ENCODE peak calls at places on chromosomes 6 and 20, in nine cellular contexts. I, R, T, K, P, W, F, B and V are unnamed samples.

GRCh38 chr20:18240997-18241396 is 47.3 kb upstream of the ZNF133 start:
- DNase-seq in I (no peak), P (no peak), R (no peak), K (no peak), F (no peak), W (no peak), T (no peak), B (no peak), V (no peak)

GRCh38 chr6:43286995-43287716 is 10.9 kb upstream of the SLC22A7 start:
- DNase-seq in P (no peak), I (no peak), R (no peak), B (no peak), T (no peak), K (no peak), F (no peak), W (no peak), V (no peak)

GRCh38 chr6:156774872-156775405 is 2.2 kb upstream of the ARID1B start:
- DNase-seq in P (no peak), W (no peak), F (no peak), R (no peak), I (peak), T (no peak), K (no peak), B (no peak), V (no peak)

GRCh38 chr6:107075951-107076381 is 39.3 kb downstream of the BEND3 start:
- DNase-seq in P (peak), T (no peak), B (no peak), W (no peak), F (no peak), K (no peak), R (peak), I (peak), V (no peak)

GRCh38 chr6:8905647-8906231 is 470.4 kb upstream of the SLC35B3 start:
- DNase-seq in W (no peak), T (no peak), R (no peak), K (peak), B (no peak), P (no peak), F (no peak), I (no peak), V (no peak)

GRCh38 chr6:33761922-33762629 is 15.4 kb upstream of the IP6K3 start:
- DNase-seq in W (peak), B (no peak), R (peak), P (no peak), F (peak), K (peak), I (peak), T (no peak), V (no peak)

GRCh38 chr20:5703542-5704215 is 46.5 kb upstream of the SHLD1 start:
- DNase-seq in W (no peak), F (no peak), K (no peak), T (no peak), P (peak), R (peak), B (no peak), I (no peak), V (no peak)

GRCh38 chr6:44701637-44702101 is 314.2 kb downstream of the CDC5L start:
- DNase-seq in T (no peak), B (no peak), W (no peak), P (peak), I (no peak), F (no peak), R (peak), K (no peak), V (no peak)

GRCh38 chr20:44295995-44296394 is 15.0 kb downstream of the FITM2 start:
- DNase-seq in R (no peak), P (no peak), F (no peak), T (no peak), K (no peak), W (no peak), I (no peak), B (no peak), V (no peak)

GRCh38 chr6:11251553-11252358 is 19.3 kb upstream of the NEDD9 start:
- DNase-seq in F (no peak), I (no peak), W (no peak), P (peak), K (peak), T (no peak), R (peak), B (peak), V (no peak)

GRCh38 chr6:170048615-170049256 is 242.1 kb downstream of the DLL1 start:
- DNase-seq in P (no peak), I (no peak), R (peak), B (peak), W (no peak), K (no peak), T (no peak), F (no peak), V (no peak)

GRCh38 chr20:49785851-49786174 is 26.8 kb upstream of the SLC9A8 start:
- DNase-seq in W (no peak), F (no peak), I (no peak), B (no peak), T (no peak), P (no peak), K (no peak), R (no peak), V (peak)

GRCh38 chr20:49785149-49785850 is 27.3 kb upstream of the SLC9A8 start:
- DNase-seq in B (no peak), F (no peak), W (no peak), K (no peak), R (no peak), I (no peak), P (no peak), T (no peak), V (no peak)

GRCh38 chr20:49787371-49788357 is 25.0 kb upstream of the SLC9A8 start:
- DNase-seq in K (no peak), W (no peak), B (no peak), T (no peak), F (no peak), R (no peak), I (no peak), P (no peak), V (no peak)

GRCh38 chr20:49786226-49786625 is 26.4 kb upstream of the SLC9A8 start:
- DNase-seq in P (no peak), F (no peak), I (no peak), W (no peak), T (no peak), K (no peak), R (no peak), B (no peak), V (no peak)

GRCh38 chr20:49786671-49787370 is 25.8 kb upstream of the SLC9A8 start:
- DNase-seq in P (no peak), R (peak), K (no peak), B (no peak), T (no peak), I (peak), F (no peak), W (no peak), V (no peak)
- TF ChIP-seq CTCF in P (peak), R (peak), K (no peak), B (no peak), T (peak), I (peak), F (peak), W (peak), V (no peak)

DNA sequence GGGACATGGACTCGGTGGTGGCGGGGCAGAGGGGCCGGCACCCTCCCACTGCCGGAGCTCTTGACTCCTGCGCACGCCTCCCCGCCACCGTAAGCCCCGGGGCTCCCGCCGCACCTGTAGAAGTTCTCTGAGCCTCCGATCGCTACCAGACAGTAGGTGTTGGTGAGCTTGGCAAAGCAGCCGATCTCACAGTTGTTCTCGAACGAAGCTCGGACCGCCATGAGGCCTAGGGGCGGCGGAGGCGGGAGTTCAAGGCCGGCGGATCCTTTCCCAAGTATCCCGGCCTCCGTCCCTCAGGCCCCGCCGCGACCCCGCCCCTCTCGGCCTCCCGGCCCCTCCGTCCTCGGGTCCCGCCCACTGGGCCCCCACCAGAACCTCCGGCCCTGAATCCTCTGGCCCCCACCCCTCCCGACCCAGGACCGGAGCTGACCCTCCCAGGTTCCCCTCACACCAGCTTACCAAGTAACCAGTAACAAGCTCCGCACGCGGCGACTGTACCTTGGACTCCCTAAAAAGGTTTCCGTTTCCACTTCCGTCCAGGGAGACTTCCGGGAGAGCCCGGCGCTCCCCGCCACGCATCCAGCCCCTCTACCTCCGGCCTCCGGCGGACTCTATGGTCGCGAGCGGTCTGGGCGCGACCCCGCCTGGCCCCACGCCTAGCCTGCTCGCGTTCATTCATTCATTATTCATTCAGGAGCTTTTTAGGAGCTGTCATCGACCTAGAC is at the start of gene EIF6:
- DNase-seq in W (peak), B (peak), F (peak), K (peak), P (peak), I (peak), R (peak), T (peak), V (peak)
- TF ChIP-seq CTCF in W (no peak), B (no peak), F (no peak), K (no peak), P (no peak), I (no peak), R (no peak), T (no peak), V (no peak)

GRCh38 chr20:58959652-58960051 is 21.4 kb upstream of the NELFCD start:
- DNase-seq in W (no peak), I (no peak), F (no peak), R (peak), K (no peak), T (no peak), B (no peak), P (no peak), V (no peak)

GRCh38 chr20:58965270-58966064 is 15.6 kb upstream of the NELFCD start:
- DNase-seq in W (no peak), B (no peak), T (no peak), P (no peak), K (no peak), F (no peak), R (no peak), I (no peak), V (no peak)

GRCh38 chr20:58967652-58968429 is 13.2 kb upstream of the NELFCD start:
- DNase-seq in P (no peak), T (no peak), R (no peak), I (no peak), K (no peak), F (no peak), B (no peak), W (no peak), V (no peak)

GRCh38 chr20:58963060-58963584 is 17.9 kb upstream of the NELFCD start:
- DNase-seq in F (no peak), R (peak), P (no peak), W (no peak), I (no peak), B (no peak), T (no peak), K (no peak), V (no peak)
- TF ChIP-seq CTCF in F (peak), R (no peak), P (no peak), W (peak), I (no peak), B (no peak), T (no peak), K (no peak), V (no peak)

GRCh38 chr20:34953960-34954359 is 1.6 kb downstream of the GSS start:
- DNase-seq in P (no peak), F (no peak), T (no peak), W (no peak), B (no peak), R (no peak), I (no peak), K (no peak), V (no peak)
- TF ChIP-seq CTCF in P (no peak), F (no peak), T (no peak), W (no peak), B (no peak), R (no peak), I (no peak), K (no peak), V (no peak)

GRCh38 chr6:28982476-28983266 is 22.4 kb downstream of the ZNF311 start:
- DNase-seq in F (peak), K (peak), R (peak), B (no peak), T (no peak), P (peak), W (no peak), I (peak), V (no peak)
- TF ChIP-seq CTCF in F (no peak), K (no peak), R (peak), B (no peak), T (no peak), P (no peak), W (peak), I (no peak), V (no peak)

DNA sequence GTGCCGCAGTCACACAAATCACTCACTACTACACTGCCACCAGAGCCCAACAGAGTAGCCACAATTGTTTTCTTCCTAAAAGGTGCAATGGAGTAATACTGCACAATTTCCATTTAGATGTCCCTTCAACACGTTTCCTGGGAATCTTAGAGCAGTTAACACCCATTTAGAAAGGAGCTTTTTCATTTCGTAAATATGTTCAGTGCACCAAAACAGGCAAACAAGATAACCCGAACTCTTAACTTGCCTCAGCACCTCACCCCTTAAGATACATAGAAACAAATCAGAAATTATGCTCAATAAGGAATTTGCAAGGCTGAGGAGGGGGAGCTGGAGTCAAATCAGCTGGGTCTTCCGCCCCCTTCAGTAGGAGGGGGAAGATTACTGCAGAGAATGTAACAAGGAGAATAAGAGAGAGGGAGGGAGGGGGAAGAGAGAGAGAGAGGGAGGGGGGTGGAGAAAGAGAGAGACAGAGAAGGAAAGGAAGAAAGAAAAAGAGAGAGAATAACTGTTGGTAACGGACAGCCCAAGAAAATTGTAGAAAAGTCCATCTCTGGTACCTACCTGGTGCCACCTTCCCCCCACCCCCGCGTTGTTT is 155.4 kb downstream of the BCAS1 start:
- DNase-seq in W (no peak), B (no peak), R (no peak), K (no peak), T (no peak), P (no peak), F (no peak), I (no peak), V (no peak)
- TF ChIP-seq CTCF in W (peak), B (no peak), R (peak), K (no peak), T (no peak), P (no peak), F (no peak), I (no peak), V (no peak)

GRCh38 chr6:110039996-110040383 is 61.9 kb downstream of the GPR6 start:
- DNase-seq in T (no peak), I (peak), W (no peak), P (peak), K (peak), B (no peak), R (peak), F (peak), V (peak)
- TF ChIP-seq CTCF in T (no peak), I (no peak), W (peak), P (no peak), K (no peak), B (no peak), R (peak), F (no peak), V (no peak)

GRCh38 chr20:34562643-34563042 is 4.1 kb downstream of the MAP1LC3A start:
- DNase-seq in P (peak), W (no peak), I (peak), F (peak), T (no peak), K (no peak), B (no peak), R (peak), V (no peak)
- TF ChIP-seq CTCF in P (peak), W (peak), I (peak), F (peak), T (peak), K (no peak), B (no peak), R (peak), V (no peak)